ENCODE peak calls at places on chromosomes 7 and 10, in eight cellular contexts. One of them, this sample, is unnamed.

GRCh38 chr7:20331912-20332317 is 1.2 kb downstream of the ITGB8 start:
- DNase-seq in HCT116: no peak
- DNase-seq in OCI-LY7: no peak
- DNase-seq in CD8-positive, alpha-beta T cell: no peak
- DNase-seq in GM06990: no peak
- DNase-seq in AG04449: no peak
- DNase-seq in endodermal cell: no peak
- DNase-seq in SK-N-SH: no peak
- DNase-seq in this sample: no peak

GRCh38 chr7:140031364-140031763 is 31.4 kb downstream of the PARP12 start:
- DNase-seq in endodermal cell: no peak
- DNase-seq in CD8-positive, alpha-beta T cell: no peak
- DNase-seq in SK-N-SH: peak
- DNase-seq in OCI-LY7: no peak
- DNase-seq in GM06990: no peak
- DNase-seq in AG04449: no peak
- DNase-seq in HCT116: no peak
- DNase-seq in this sample: no peak

GRCh38 chr7:133139350-133139749 is 57.5 kb upstream of the CHCHD3 start:
- DNase-seq in endodermal cell: peak
- DNase-seq in SK-N-SH: no peak
- DNase-seq in AG04449: no peak
- DNase-seq in HCT116: peak
- DNase-seq in OCI-LY7: peak
- DNase-seq in CD8-positive, alpha-beta T cell: no peak
- DNase-seq in GM06990: no peak
- DNase-seq in this sample: no peak

GRCh38 chr7:99601656-99602310 is 3.7 kb downstream of the TMEM225B start:
- DNase-seq in GM06990: no peak
- DNase-seq in endodermal cell: peak
- DNase-seq in CD8-positive, alpha-beta T cell: no peak
- DNase-seq in OCI-LY7: no peak
- DNase-seq in AG04449: no peak
- DNase-seq in HCT116: no peak
- DNase-seq in SK-N-SH: no peak
- DNase-seq in this sample: no peak

GRCh38 chr7:105596866-105597265 is 15.6 kb upstream of the EFCAB10 start:
- DNase-seq in SK-N-SH: no peak
- DNase-seq in AG04449: no peak
- DNase-seq in GM06990: no peak
- DNase-seq in HCT116: no peak
- DNase-seq in OCI-LY7: no peak
- DNase-seq in CD8-positive, alpha-beta T cell: no peak
- DNase-seq in endodermal cell: peak
- DNase-seq in this sample: no peak

GRCh38 chr10:78831457-78831856 is 237.3 kb upstream of the ZMIZ1 start:
- DNase-seq in AG04449: no peak
- DNase-seq in OCI-LY7: no peak
- DNase-seq in endodermal cell: no peak
- DNase-seq in CD8-positive, alpha-beta T cell: no peak
- DNase-seq in SK-N-SH: no peak
- DNase-seq in HCT116: no peak
- DNase-seq in GM06990: no peak
- DNase-seq in this sample: no peak

GRCh38 chr7:69847921-69848612 is 249.8 kb downstream of the AUTS2 start:
- DNase-seq in OCI-LY7: no peak
- DNase-seq in AG04449: no peak
- DNase-seq in GM06990: no peak
- DNase-seq in HCT116: no peak
- DNase-seq in SK-N-SH: no peak
- DNase-seq in CD8-positive, alpha-beta T cell: no peak
- DNase-seq in endodermal cell: no peak
- DNase-seq in this sample: no peak

GRCh38 chr10:90871279-90871760 is 454 bp upstream of the RPP30 start:
- DNase-seq in endodermal cell: peak
- DNase-seq in OCI-LY7: peak
- DNase-seq in HCT116: no peak
- DNase-seq in AG04449: no peak
- DNase-seq in CD8-positive, alpha-beta T cell: peak
- DNase-seq in GM06990: peak
- DNase-seq in SK-N-SH: peak
- DNase-seq in this sample: no peak

GRCh38 chr7:157407512-157408257 is 70.9 kb downstream of the DNAJB6 start:
- DNase-seq in endodermal cell: no peak
- DNase-seq in SK-N-SH: peak
- DNase-seq in GM06990: no peak
- DNase-seq in HCT116: no peak
- DNase-seq in AG04449: no peak
- DNase-seq in OCI-LY7: no peak
- DNase-seq in CD8-positive, alpha-beta T cell: no peak
- DNase-seq in this sample: no peak

GRCh38 chr10:132139526-132139925 is 47.2 kb upstream of the DPYSL4 start:
- DNase-seq in HCT116: no peak
- DNase-seq in AG04449: no peak
- DNase-seq in endodermal cell: no peak
- DNase-seq in GM06990: no peak
- DNase-seq in CD8-positive, alpha-beta T cell: no peak
- DNase-seq in SK-N-SH: no peak
- DNase-seq in OCI-LY7: no peak
- DNase-seq in this sample: no peak

GRCh38 chr7:73437091-73437490 is 3.5 kb downstream of the FZD9 start:
- DNase-seq in OCI-LY7: no peak
- DNase-seq in SK-N-SH: no peak
- DNase-seq in endodermal cell: no peak
- DNase-seq in GM06990: no peak
- DNase-seq in AG04449: no peak
- DNase-seq in HCT116: no peak
- DNase-seq in CD8-positive, alpha-beta T cell: no peak
- DNase-seq in this sample: no peak

GRCh38 chr10:45418859-45419672 is 45.0 kb downstream of the ALOX5 start:
- DNase-seq in HCT116: no peak
- DNase-seq in CD8-positive, alpha-beta T cell: peak
- DNase-seq in OCI-LY7: no peak
- DNase-seq in AG04449: no peak
- DNase-seq in SK-N-SH: peak
- DNase-seq in endodermal cell: peak
- DNase-seq in GM06990: peak
- DNase-seq in this sample: peak

GRCh38 chr7:120218702-120219101 is 54.3 kb upstream of the KCND2 start:
- DNase-seq in GM06990: no peak
- DNase-seq in HCT116: no peak
- DNase-seq in endodermal cell: no peak
- DNase-seq in SK-N-SH: no peak
- DNase-seq in CD8-positive, alpha-beta T cell: no peak
- DNase-seq in AG04449: no peak
- DNase-seq in OCI-LY7: no peak
- DNase-seq in this sample: peak

GRCh38 chr10:47307381-47307780 is 7.4 kb downstream of the GDF10 start:
- DNase-seq in HCT116: no peak
- DNase-seq in OCI-LY7: no peak
- DNase-seq in endodermal cell: no peak
- DNase-seq in CD8-positive, alpha-beta T cell: no peak
- DNase-seq in AG04449: no peak
- DNase-seq in GM06990: no peak
- DNase-seq in SK-N-SH: no peak
- DNase-seq in this sample: no peak
- TF ChIP-seq CTCF in HCT116: no peak
- TF ChIP-seq CTCF in OCI-LY7: no peak
- TF ChIP-seq CTCF in endodermal cell: no peak
- TF ChIP-seq CTCF in CD8-positive, alpha-beta T cell: no peak
- TF ChIP-seq CTCF in AG04449: no peak
- TF ChIP-seq CTCF in GM06990: no peak
- TF ChIP-seq CTCF in SK-N-SH: no peak
- TF ChIP-seq CTCF in this sample: no peak

GRCh38 chr10:88991161-88991899 is 732 bp downstream of the FAS start:
- DNase-seq in endodermal cell: peak
- DNase-seq in OCI-LY7: peak
- DNase-seq in CD8-positive, alpha-beta T cell: peak
- DNase-seq in AG04449: no peak
- DNase-seq in SK-N-SH: peak
- DNase-seq in HCT116: peak
- DNase-seq in GM06990: peak
- DNase-seq in this sample: peak
- TF ChIP-seq CTCF in endodermal cell: no peak
- TF ChIP-seq CTCF in OCI-LY7: peak
- TF ChIP-seq CTCF in CD8-positive, alpha-beta T cell: no peak
- TF ChIP-seq CTCF in AG04449: no peak
- TF ChIP-seq CTCF in SK-N-SH: no peak
- TF ChIP-seq CTCF in HCT116: no peak
- TF ChIP-seq CTCF in GM06990: peak
- TF ChIP-seq CTCF in this sample: no peak

GRCh38 chr7:95974108-95974507 is 201.8 kb downstream of the DYNC1I1 start:
- DNase-seq in GM06990: no peak
- DNase-seq in endodermal cell: no peak
- DNase-seq in SK-N-SH: no peak
- DNase-seq in OCI-LY7: no peak
- DNase-seq in AG04449: no peak
- DNase-seq in HCT116: no peak
- DNase-seq in CD8-positive, alpha-beta T cell: no peak
- DNase-seq in this sample: no peak

GRCh38 chr7:95980073-95980655 is 207.8 kb downstream of the DYNC1I1 start:
- DNase-seq in AG04449: no peak
- DNase-seq in SK-N-SH: no peak
- DNase-seq in endodermal cell: no peak
- DNase-seq in HCT116: no peak
- DNase-seq in CD8-positive, alpha-beta T cell: no peak
- DNase-seq in OCI-LY7: no peak
- DNase-seq in GM06990: no peak
- DNase-seq in this sample: no peak

GRCh38 chr7:95977994-95978393 is 205.6 kb downstream of the DYNC1I1 start:
- DNase-seq in AG04449: no peak
- DNase-seq in OCI-LY7: no peak
- DNase-seq in SK-N-SH: no peak
- DNase-seq in GM06990: no peak
- DNase-seq in HCT116: no peak
- DNase-seq in endodermal cell: no peak
- DNase-seq in CD8-positive, alpha-beta T cell: no peak
- DNase-seq in this sample: no peak

GRCh38 chr7:95972554-95972953 is 200.2 kb downstream of the DYNC1I1 start:
- DNase-seq in AG04449: no peak
- DNase-seq in GM06990: no peak
- DNase-seq in HCT116: no peak
- DNase-seq in CD8-positive, alpha-beta T cell: no peak
- DNase-seq in endodermal cell: no peak
- DNase-seq in SK-N-SH: no peak
- DNase-seq in OCI-LY7: no peak
- DNase-seq in this sample: no peak

DNA sequence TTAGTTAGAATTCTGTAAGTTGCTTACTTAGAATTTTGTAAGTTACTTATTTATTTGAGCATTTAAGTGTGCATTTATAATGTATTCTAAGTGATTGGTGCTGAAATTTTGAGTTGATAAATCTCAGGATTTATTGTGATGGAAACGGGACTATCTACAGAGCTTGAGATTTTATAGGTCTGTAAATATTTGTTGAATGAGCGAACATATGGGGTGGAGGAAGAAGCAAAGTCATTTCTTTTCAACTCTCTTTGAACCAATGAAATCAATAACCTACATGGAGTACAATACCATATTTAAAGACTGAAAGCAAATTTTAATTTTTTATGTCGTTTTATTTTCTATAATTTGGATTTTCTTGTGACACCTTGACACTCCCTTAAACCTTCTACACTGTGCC is 204.0 kb downstream of the DYNC1I1 start:
- DNase-seq in HCT116: no peak
- DNase-seq in AG04449: no peak
- DNase-seq in endodermal cell: no peak
- DNase-seq in CD8-positive, alpha-beta T cell: no peak
- DNase-seq in GM06990: no peak
- DNase-seq in OCI-LY7: no peak
- DNase-seq in SK-N-SH: no peak
- DNase-seq in this sample: no peak
- TF ChIP-seq CTCF in HCT116: no peak
- TF ChIP-seq CTCF in AG04449: no peak
- TF ChIP-seq CTCF in endodermal cell: no peak
- TF ChIP-seq CTCF in CD8-positive, alpha-beta T cell: no peak
- TF ChIP-seq CTCF in GM06990: no peak
- TF ChIP-seq CTCF in OCI-LY7: no peak
- TF ChIP-seq CTCF in SK-N-SH: no peak
- TF ChIP-seq CTCF in this sample: no peak

GRCh38 chr7:35508623-35509400 is 186.1 kb downstream of the HERPUD2 start:
- DNase-seq in AG04449: no peak
- DNase-seq in endodermal cell: no peak
- DNase-seq in SK-N-SH: no peak
- DNase-seq in HCT116: no peak
- DNase-seq in OCI-LY7: peak
- DNase-seq in CD8-positive, alpha-beta T cell: no peak
- DNase-seq in GM06990: no peak
- DNase-seq in this sample: no peak
- TF ChIP-seq CTCF in AG04449: no peak
- TF ChIP-seq CTCF in endodermal cell: peak
- TF ChIP-seq CTCF in SK-N-SH: peak
- TF ChIP-seq CTCF in HCT116: peak
- TF ChIP-seq CTCF in OCI-LY7: peak
- TF ChIP-seq CTCF in CD8-positive, alpha-beta T cell: no peak
- TF ChIP-seq CTCF in GM06990: no peak
- TF ChIP-seq CTCF in this sample: no peak

DNA sequence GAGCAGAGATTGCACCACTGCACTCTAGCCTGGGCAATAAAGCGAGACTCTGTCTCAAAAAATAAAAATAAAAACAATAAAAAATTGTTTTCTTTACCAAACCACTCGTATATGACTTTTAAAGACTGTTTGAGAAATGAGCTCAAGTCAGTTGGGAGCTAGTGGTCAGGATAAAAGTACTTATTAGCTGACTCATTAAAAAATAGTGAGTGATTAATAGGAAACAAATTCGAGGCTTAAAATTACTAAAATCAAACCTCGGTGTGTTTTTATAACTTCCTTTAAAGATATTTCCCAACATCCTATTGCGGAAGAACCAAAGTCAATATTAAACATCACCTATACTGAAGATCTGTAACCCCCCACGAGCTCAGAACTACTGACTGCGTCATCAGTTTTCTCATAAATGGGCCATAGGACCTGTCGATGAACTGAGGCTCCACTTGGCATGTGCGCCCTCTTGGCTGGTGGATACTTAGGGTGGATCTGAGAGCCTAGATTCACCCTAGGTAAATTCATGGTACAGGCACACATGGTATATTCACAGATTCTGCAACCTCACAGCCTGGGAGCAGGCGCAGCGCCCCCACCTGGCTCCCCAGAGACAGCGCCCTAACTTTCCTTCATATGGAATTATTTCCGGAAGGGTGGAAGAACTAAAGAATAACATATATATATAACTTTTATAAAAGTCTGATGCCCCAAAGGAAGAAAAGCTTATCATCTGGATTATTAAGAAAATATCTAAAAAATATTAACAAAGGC is 9.2 kb downstream of the MKI67 start:
- DNase-seq in AG04449: no peak
- DNase-seq in CD8-positive, alpha-beta T cell: no peak
- DNase-seq in HCT116: no peak
- DNase-seq in OCI-LY7: no peak
- DNase-seq in GM06990: no peak
- DNase-seq in endodermal cell: peak
- DNase-seq in SK-N-SH: no peak
- DNase-seq in this sample: no peak
- TF ChIP-seq CTCF in AG04449: no peak
- TF ChIP-seq CTCF in CD8-positive, alpha-beta T cell: no peak
- TF ChIP-seq CTCF in HCT116: peak
- TF ChIP-seq CTCF in OCI-LY7: peak
- TF ChIP-seq CTCF in GM06990: peak
- TF ChIP-seq CTCF in endodermal cell: peak
- TF ChIP-seq CTCF in SK-N-SH: peak
- TF ChIP-seq CTCF in this sample: no peak